ENCODE peak calls at places on chromosomes 11 and 22, in nine cellular contexts. L is CD8-positive, alpha-beta T cell; R is PC-3; C is cardiac muscle cell; U is heart right ventricle; X is AG04450; F is stomach; E is right atrium auricular region; S is hepatocyte. G is an unnamed sample. For H3K9me3, the result is how much of the 10 kb centered on the place peaks cover.

GRCh38 chr22:27378994-27379393 is 422.6 kb downstream of the MN1 start:
- DNase-seq in E (no peak), L (no peak), X (no peak), C (no peak), R (no peak), U (no peak), F (no peak), S (no peak), G (no peak)

GRCh38 chr22:49057910-49058309 is 769.8 kb downstream of the BRD1 start:
- DNase-seq in U (no peak), L (no peak), E (no peak), S (no peak), R (no peak), C (no peak), F (no peak), X (no peak), G (no peak)

GRCh38 chr11:3109921-3110706 is 52.9 kb upstream of the CARS1 start:
- DNase-seq in S (peak), U (no peak), F (peak), C (peak), E (no peak), R (peak), L (peak), X (no peak), G (peak)

GRCh38 chr11:79864882-79865281 is 424.1 kb upstream of the TENM4 start:
- DNase-seq in F (peak), S (peak), E (no peak), R (peak), C (no peak), X (no peak), U (no peak), L (no peak), G (no peak)

GRCh38 chr22:50276143-50276542 is 6.0 kb upstream of the MAPK11 start:
- DNase-seq in F (peak), E (no peak), U (no peak), R (peak), X (no peak), S (peak), C (peak), L (no peak), G (no peak)

GRCh38 chr11:77179048-77179447 is 51.0 kb downstream of the MYO7A start:
- DNase-seq in X (no peak), E (no peak), L (no peak), R (no peak), U (no peak), S (no peak), C (no peak), F (no peak), G (no peak)

GRCh38 chr11:132925825-132926469 is 606.4 kb downstream of the OPCML start:
- DNase-seq in F (no peak), C (no peak), L (no peak), E (no peak), S (no peak), X (no peak), U (no peak), R (no peak), G (no peak)

GRCh38 chr11:103183981-103184592 is 74.9 kb downstream of the DYNC2H1 start:
- DNase-seq in F (no peak), R (no peak), C (no peak), X (no peak), E (no peak), L (no peak), S (no peak), U (no peak), G (no peak)

GRCh38 chr11:120574881-120575280 is 63.3 kb downstream of the GRIK4 start:
- DNase-seq in C (no peak), F (no peak), X (no peak), E (no peak), R (no peak), L (no peak), U (no peak), S (no peak), G (no peak)

DNA sequence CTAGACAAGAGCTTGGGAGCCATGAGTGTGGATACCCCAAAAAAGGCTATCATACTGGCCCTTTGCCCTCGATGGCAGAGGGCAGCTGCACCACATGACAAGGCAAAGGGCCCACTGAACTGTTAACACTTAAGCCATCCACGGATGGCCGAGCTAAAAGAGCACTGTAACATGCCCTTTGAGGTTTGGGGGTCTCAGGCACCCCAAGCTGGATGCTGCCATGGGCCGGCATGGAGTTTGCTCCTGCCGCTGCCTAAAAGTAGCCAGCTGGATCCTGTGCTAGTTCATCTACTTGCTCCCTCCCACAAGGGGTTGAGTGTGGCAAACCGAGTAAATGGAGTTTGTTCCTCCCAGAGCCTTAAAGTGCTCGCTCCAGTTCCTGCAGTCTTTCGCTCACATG is 383.2 kb upstream of the LRRC4C start:
- DNase-seq in F (no peak), S (no peak), E (no peak), R (no peak), C (no peak), U (no peak), L (no peak), X (no peak), G (no peak)
- H3K9me3 ChIP-seq in F (under half), S (under half), E (under half), R (under half), C (under half), U (under half), L (under half), X (under half), G (under half)

GRCh38 chr11:70586261-70587094 is 188.1 kb downstream of the CTTN start:
- DNase-seq in S (no peak), R (no peak), U (no peak), X (no peak), F (no peak), C (no peak), L (no peak), E (no peak), G (no peak)
- H3K9me3 ChIP-seq in S (under half), R (under half), U (under half), X (half or more), F (under half), C (under half), L (under half), E (under half), G (under half)

DNA sequence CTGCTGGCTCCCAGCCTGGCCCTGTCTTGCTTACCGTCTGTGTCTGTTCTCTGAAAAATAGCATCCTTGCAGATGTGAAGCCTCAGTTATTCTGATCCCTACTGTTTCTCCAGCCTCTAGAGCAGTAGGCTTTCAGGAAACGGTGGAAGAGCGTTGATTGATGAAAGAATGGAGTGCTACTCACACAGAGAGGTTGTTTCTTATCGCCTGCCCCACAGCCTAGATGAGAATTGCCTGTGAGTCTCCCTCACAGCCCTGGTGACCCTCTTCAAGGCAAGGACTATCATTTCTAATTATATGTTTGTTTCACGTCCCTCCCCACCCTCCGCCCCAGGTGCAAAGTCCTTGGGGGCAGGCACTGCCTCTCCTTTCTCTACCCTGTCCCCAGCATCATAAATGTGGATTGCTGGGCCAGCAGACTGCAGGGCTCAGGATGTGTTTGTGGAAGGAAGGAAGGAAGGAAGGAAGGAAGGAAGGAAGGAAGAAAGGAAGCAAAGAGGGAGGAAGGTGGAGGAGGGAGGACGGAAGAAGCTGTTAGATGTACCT is 575.3 kb upstream of the B3GAT1 start:
- DNase-seq in U (no peak), S (peak), F (no peak), L (no peak), C (no peak), X (no peak), E (no peak), R (no peak), G (no peak)
- H3K9me3 ChIP-seq in U (under half), S (under half), F (under half), L (under half), C (under half), X (under half), E (under half), R (under half), G (under half)

GRCh38 chr22:47598864-47599263 is 836.4 kb downstream of the TBC1D22A start:
- DNase-seq in U (no peak), E (no peak), X (no peak), S (no peak), L (no peak), F (peak), C (no peak), R (no peak), G (no peak)

GRCh38 chr22:47595122-47595521 is 832.7 kb downstream of the TBC1D22A start:
- DNase-seq in U (no peak), S (no peak), E (no peak), R (no peak), C (no peak), L (no peak), X (no peak), F (peak), G (no peak)

GRCh38 chr22:47599753-47600152 is 837.3 kb downstream of the TBC1D22A start:
- DNase-seq in C (no peak), L (no peak), F (peak), U (no peak), X (no peak), R (no peak), E (no peak), S (no peak), G (no peak)

GRCh38 chr22:47596176-47596690 is 833.8 kb downstream of the TBC1D22A start:
- DNase-seq in U (no peak), E (no peak), C (no peak), F (no peak), R (no peak), X (no peak), S (no peak), L (no peak), G (no peak)

GRCh38 chr22:47597041-47597440 is 834.6 kb downstream of the TBC1D22A start:
- DNase-seq in U (no peak), C (no peak), R (no peak), E (no peak), S (no peak), F (no peak), L (no peak), X (no peak), G (no peak)
- H3K9me3 ChIP-seq in U (under half), C (under half), R (under half), E (under half), S (under half), F (under half), L (under half), X (half or more), G (under half)